ENCODE peak calls at places on chromosome 2, in eight cellular contexts. W is iPS DF 19.7; E is CD4-positive, alpha-beta memory T cell; X is cardiac fibroblast; A is NCI-H2029 treated with DMSO at 0.1 percent for 48 hours; L is Right ventricle myocardium superior; K is EL; V is neural crest cell. F is an unnamed sample.
A peak's percentile ranks its signal among the peaks of the same experiment; 100 is the strongest.

GRCh38 chr2:40401896-40402295 is 50.0 kb downstream of the SLC8A1 start:
- DNase-seq in K (peak; percentile 95), V (no peak), X (peak; percentile 97), L (no peak), E (no peak), W (no peak), A (no peak), F (no peak)

GRCh38 chr2:196535742-196536141 is 103.8 kb upstream of the CCDC150 start:
- DNase-seq in W (no peak), K (no peak), A (no peak), V (no peak), X (peak; percentile 12), L (no peak), E (no peak), F (no peak)

GRCh38 chr2:42113427-42113826 is 55.7 kb upstream of the EML4 start:
- DNase-seq in L (no peak), A (no peak), E (no peak), K (no peak), W (no peak), V (no peak), X (no peak), F (no peak)

GRCh38 chr2:234955091-234955511 is 3.3 kb downstream of the SH3BP4 start:
- DNase-seq in E (no peak), V (no peak), L (no peak), A (no peak), X (no peak), W (no peak), K (no peak), F (no peak)

GRCh38 chr2:217703102-217703501 is 299.7 kb downstream of the TNS1 start:
- DNase-seq in X (no peak), W (no peak), L (no peak), K (no peak), A (peak; percentile 5), E (no peak), V (no peak), F (no peak)

GRCh38 chr2:49005261-49005660 is 149.1 kb downstream of the FSHR start:
- DNase-seq in W (no peak), K (no peak), A (no peak), X (no peak), L (no peak), E (no peak), V (no peak), F (no peak)

GRCh38 chr2:467543-467891 is 179.6 kb upstream of the ALKAL2 start:
- DNase-seq in X (no peak), E (no peak), W (no peak), A (no peak), L (no peak), V (no peak), K (no peak), F (no peak)

GRCh38 chr2:219452361-219453317 is 18.0 kb downstream of the SPEG start:
- DNase-seq in K (peak; percentile 98), L (no peak), E (no peak), X (peak; percentile 96), V (no peak), A (no peak), W (no peak), F (peak; percentile 79)

GRCh38 chr2:197647961-197648690 is 27.3 kb downstream of the RFTN2 start:
- DNase-seq in E (no peak), K (no peak), L (no peak), X (peak; percentile 66), A (no peak), V (no peak), W (no peak), F (no peak)

F was measured in right cardiac atrium.